ENCODE peak calls at places on chromosomes 11 and 22, in ten cellular contexts. H is adrenal gland, V is body of pancreas, S is transverse colon, P is spleen, B is HCT116, J is HepG2, A is tibial nerve, K is stomach, E is right lobe of liver. Y is an unnamed sample.

GRCh38 chr11:123601136-123601535 is 53.3 kb downstream of the SCN3B start:
- DNase-seq in H (no peak), V (no peak), S (no peak), P (no peak), B (no peak), J (no peak), A (no peak), K (no peak), E (no peak), Y (no peak)

GRCh38 chr11:26905368-26905767 is 88.5 kb upstream of the FIBIN start:
- DNase-seq in H (no peak), V (no peak), S (no peak), P (no peak), B (no peak), J (no peak), A (no peak), K (no peak), E (no peak), Y (peak; percentile 16)

GRCh38 chr22:26642465-26643367 is 14.7 kb upstream of the MIAT start:
- DNase-seq in H (no peak), V (no peak), S (peak; percentile 53), P (peak; percentile 89), B (no peak), J (no peak), A (no peak), K (peak; percentile 39), E (no peak), Y (no peak)

GRCh38 chr11:850777-851762 is 8.4 kb downstream of the TSPAN4 start:
- DNase-seq in H (no peak), V (no peak), S (no peak), P (no peak), B (no peak), J (no peak), A (no peak), K (no peak), E (no peak), Y (no peak)

GRCh38 chr11:11752688-11753087 is 89.1 kb upstream of the USP47 start:
- DNase-seq in H (no peak), V (no peak), S (no peak), P (no peak), B (no peak), J (no peak), A (no peak), K (no peak), E (no peak), Y (no peak)

GRCh38 chr22:29129644-29130201 is 56.9 kb downstream of the KREMEN1 start:
- DNase-seq in H (no peak), V (no peak), S (no peak), P (no peak), B (no peak), J (no peak), A (no peak), K (no peak), E (peak; percentile 78), Y (peak; percentile 70)

GRCh38 chr11:68329993-68330699 is 17.8 kb downstream of the LRP5 start:
- DNase-seq in H (no peak), V (no peak), S (no peak), P (no peak), B (no peak), J (no peak), A (no peak), K (no peak), E (no peak), Y (no peak)

GRCh38 chr11:67409781-67410368 is 5.6 kb upstream of the CARNS1 start:
- DNase-seq in H (no peak), V (peak; percentile 72), S (peak; percentile 80), P (peak; percentile 91), B (peak; percentile 33), J (peak; percentile 61), A (no peak), K (peak; percentile 71), E (no peak), Y (no peak)

GRCh38 chr22:31039393-31039792 is 41.7 kb upstream of the SMTN start:
- DNase-seq in H (peak; percentile 63), V (peak; percentile 14), S (peak; percentile 28), P (no peak), B (no peak), J (peak; percentile 41), A (peak; percentile 19), K (no peak), E (no peak), Y (no peak)

GRCh38 chr11:2269601-2270321 is 627 bp downstream of the ASCL2 start:
- DNase-seq in H (peak; percentile 53), V (peak; percentile 60), S (peak; percentile 66), P (peak; percentile 90), B (no peak), J (no peak), A (no peak), K (peak; percentile 74), E (peak; percentile 73), Y (peak; percentile 25)

GRCh38 chr11:95505927-95506426 is 275.0 kb upstream of the SESN3 start:
- DNase-seq in H (no peak), V (no peak), S (no peak), P (no peak), B (no peak), J (no peak), A (no peak), K (no peak), E (no peak), Y (no peak)

GRCh38 chr11:34052608-34053160 is 1.2 kb downstream of the CAPRIN1 start:
- DNase-seq in H (peak; percentile 62), V (peak; percentile 26), S (peak; percentile 30), P (peak; percentile 89), B (no peak), J (no peak), A (no peak), K (peak; percentile 29), E (peak; percentile 68), Y (peak; percentile 23)

GRCh38 chr11:75248924-75249256 is 8.3 kb downstream of the TPBGL start:
- DNase-seq in H (no peak), V (no peak), S (no peak), P (peak; percentile 72), B (no peak), J (no peak), A (no peak), K (no peak), E (no peak), Y (no peak)
- TF ChIP-seq CTCF in H (no peak), V (no peak), S (no peak), P (no peak), B (no peak), J (no peak), A (no peak), K (peak; percentile 23), E (no peak), Y (no peak)

GRCh38 chr22:44732017-44732561 is 20.3 kb upstream of the ARHGAP8 start:
- DNase-seq in H (no peak), V (no peak), S (no peak), P (no peak), B (no peak), J (no peak), A (no peak), K (no peak), E (peak; percentile 39), Y (no peak)

GRCh38 chr22:44734278-44734677 is 18.1 kb upstream of the ARHGAP8 start:
- DNase-seq in H (no peak), V (no peak), S (no peak), P (no peak), B (no peak), J (no peak), A (no peak), K (no peak), E (no peak), Y (no peak)

GRCh38 chr22:44733426-44734106 is 18.8 kb upstream of the ARHGAP8 start:
- DNase-seq in H (no peak), V (no peak), S (no peak), P (no peak), B (no peak), J (no peak), A (no peak), K (no peak), E (peak; percentile 47), Y (no peak)

GRCh38 chr22:44731357-44731970 is 20.9 kb upstream of the ARHGAP8 start:
- DNase-seq in H (no peak), V (no peak), S (no peak), P (no peak), B (no peak), J (no peak), A (no peak), K (no peak), E (peak; percentile 39), Y (no peak)

GRCh38 chr22:44732661-44733060 is 19.7 kb upstream of the ARHGAP8 start:
- DNase-seq in H (no peak), V (no peak), S (no peak), P (no peak), B (no peak), J (no peak), A (no peak), K (no peak), E (no peak), Y (no peak)
- TF ChIP-seq POLR2A in H (no peak), V (no peak), S (no peak), P (no peak), B (no peak), J (peak; percentile 26), A (no peak), K (no peak), E (no peak), Y (no peak)

GRCh38 chr22:45262195-45262930 is 21.7 kb upstream of the KIAA0930 start:
- DNase-seq in H (no peak), V (no peak), S (no peak), P (no peak), B (no peak), J (no peak), A (no peak), K (no peak), E (no peak), Y (no peak)
- H3K4me3 ChIP-seq in H (no peak overlapping the region), V (no peak overlapping the region), S (no peak overlapping the region), P (peak overlapping the region; percentile 42), B (no peak overlapping the region), J (peak overlapping the region; percentile 26), A (no peak overlapping the region), K (no peak overlapping the region), E (no peak overlapping the region), Y (no peak overlapping the region)

GRCh38 chr22:41621099-41621910 is at the start of gene XRCC6:
- DNase-seq in H (peak; percentile 100), V (peak; percentile 100), S (peak; percentile 100), P (peak; percentile 91), B (peak; percentile 100), J (peak; percentile 98), A (peak; percentile 100), K (peak; percentile 100), E (peak; percentile 100), Y (peak; percentile 100)
- TF ChIP-seq CTCF in H (no peak), V (no peak), S (no peak), P (no peak), B (no peak), J (peak; percentile 22), A (no peak), K (no peak), E (no peak), Y (peak; percentile 21)